ENCODE peak calls at places on chromosome 15, in five cellular contexts. D is H9, Y is H1, J is trophoblast cell, R is neuronal stem cell. S is an unnamed sample.

GRCh38 chr15:44780608-44781007 is 44.3 kb downstream of the TRIM69 start:
- DNase-seq in Y (no peak), R (no peak), D (no peak), J (no peak), S (no peak)

GRCh38 chr15:43896543-43896942 is 69.7 kb downstream of the WDR76 start:
- DNase-seq in R (no peak), J (no peak), Y (no peak), D (no peak), S (no peak)

GRCh38 chr15:24880663-24881062 is 74.1 kb upstream of the SNRPN start:
- DNase-seq in R (no peak), J (no peak), D (no peak), Y (no peak), S (no peak)

GRCh38 chr15:68658641-68659358 is 80.0 kb downstream of the CORO2B start:
- DNase-seq in D (no peak), J (no peak), R (no peak), Y (no peak), S (no peak)

GRCh38 chr15:56778761-56779160 is 45.5 kb upstream of the ZNF280D start:
- DNase-seq in D (no peak), Y (no peak), R (no peak), J (no peak), S (no peak)

GRCh38 chr15:78206326-78207109 is 27.8 kb downstream of the ACSBG1 start:
- DNase-seq in J (no peak), R (no peak), D (no peak), Y (no peak), S (no peak)

GRCh38 chr15:38130739-38131498 is 121.7 kb upstream of the SPRED1 start:
- DNase-seq in Y (no peak), D (no peak), R (no peak), J (peak), S (peak)

GRCh38 chr15:83282859-83283812 is 1.3 kb downstream of the BNC1 start:
- DNase-seq in R (no peak), J (peak), D (peak), Y (no peak), S (peak)

GRCh38 chr15:51368307-51368706 is 26.9 kb downstream of the GLDN start:
- DNase-seq in R (no peak), Y (no peak), J (no peak), D (no peak), S (no peak)

GRCh38 chr15:49101536-49101935 is 53.9 kb downstream of the COPS2 start:
- DNase-seq in J (peak), Y (no peak), D (no peak), R (no peak), S (peak)

GRCh38 chr15:29568840-29569532 is 253.3 kb downstream of the TJP1 start:
- DNase-seq in Y (no peak), R (no peak), J (peak), D (peak), S (no peak)

GRCh38 chr15:78088773-78089080 is 3.6 kb upstream of the SH2D7 start:
- DNase-seq in Y (no peak), R (no peak), D (no peak), J (no peak), S (no peak)

GRCh38 chr15:43441316-43441715 is 51.6 kb downstream of the TP53BP1 start:
- DNase-seq in Y (no peak), R (no peak), D (no peak), J (peak), S (peak)

GRCh38 chr15:51030649-51031316 is 63.9 kb downstream of the TNFAIP8L3 start:
- DNase-seq in D (no peak), J (no peak), R (no peak), Y (no peak), S (peak)

GRCh38 chr15:51131596-51132290 is 37.0 kb upstream of the TNFAIP8L3 start:
- DNase-seq in D (no peak), Y (no peak), J (no peak), R (no peak), S (no peak)

GRCh38 chr15:48898083-48898482 is 20.1 kb downstream of the EID1 start:
- DNase-seq in Y (no peak), D (no peak), J (no peak), R (no peak), S (no peak)

GRCh38 chr15:87492321-87492720 is 764.2 kb downstream of the NTRK3 start:
- DNase-seq in J (no peak), D (no peak), Y (no peak), R (no peak), S (peak)

GRCh38 chr15:73904026-73904815 is 22.0 kb upstream of the LOXL1 start:
- DNase-seq in R (no peak), D (no peak), Y (no peak), J (no peak), S (no peak)

DNA sequence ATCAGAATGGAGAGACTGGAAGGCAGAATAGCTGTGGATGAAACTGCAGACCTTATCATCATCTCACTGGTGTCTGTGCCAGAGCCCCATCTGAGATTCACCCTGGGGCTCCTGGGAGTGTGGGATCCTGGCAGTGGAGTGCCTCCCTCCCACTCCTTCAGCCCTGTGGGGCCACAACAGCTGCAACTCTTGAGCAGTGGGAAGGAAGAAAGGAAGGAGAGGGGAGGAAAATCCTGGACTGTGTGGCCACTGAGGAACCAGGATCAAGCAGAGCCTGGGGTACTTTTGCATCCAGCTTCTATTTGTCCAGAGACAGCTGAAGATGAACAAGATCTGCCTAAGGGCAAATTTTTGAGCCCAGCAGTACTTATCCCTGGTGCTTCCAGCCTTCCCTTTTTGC is 13.1 kb upstream of the ALDH1A2 start:
- DNase-seq in J (peak), D (no peak), R (no peak), Y (no peak), S (no peak)
- H2BK5ac ChIP-seq in J (peak), D (no peak), R (no peak), Y (no peak), S (no peak)

DNA sequence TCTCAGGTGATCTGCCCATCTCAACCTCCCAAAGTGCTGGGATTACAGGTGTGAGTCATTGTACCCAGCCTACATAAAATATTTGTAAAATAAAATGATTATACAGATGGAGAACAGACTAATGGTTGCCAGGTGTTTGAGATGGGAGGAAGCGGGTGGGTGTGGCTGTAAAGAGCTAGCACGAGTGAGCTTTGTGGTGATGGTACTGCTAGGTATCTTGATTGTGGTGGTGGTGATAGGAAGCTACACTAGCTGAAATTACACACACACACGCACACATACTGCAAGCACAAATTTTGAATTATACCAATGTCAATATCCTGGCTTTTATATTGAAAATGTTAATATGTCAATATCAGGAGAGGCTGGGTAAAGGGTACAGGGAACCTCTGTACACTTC is 5.4 kb downstream of the PGPEP1L start:
- DNase-seq in J (no peak), Y (no peak), R (no peak), D (no peak), S (no peak)
- H2AK5ac ChIP-seq in J (no peak), Y (no peak), R (no peak), D (no peak), S (no peak)

GRCh38 chr15:89021224-89021623 is 67.0 kb upstream of the ABHD2 start:
- DNase-seq in R (no peak), Y (no peak), D (no peak), J (no peak), S (no peak)
- H2BK12ac ChIP-seq in R (no peak), Y (no peak), D (no peak), J (no peak), S (no peak)

DNA sequence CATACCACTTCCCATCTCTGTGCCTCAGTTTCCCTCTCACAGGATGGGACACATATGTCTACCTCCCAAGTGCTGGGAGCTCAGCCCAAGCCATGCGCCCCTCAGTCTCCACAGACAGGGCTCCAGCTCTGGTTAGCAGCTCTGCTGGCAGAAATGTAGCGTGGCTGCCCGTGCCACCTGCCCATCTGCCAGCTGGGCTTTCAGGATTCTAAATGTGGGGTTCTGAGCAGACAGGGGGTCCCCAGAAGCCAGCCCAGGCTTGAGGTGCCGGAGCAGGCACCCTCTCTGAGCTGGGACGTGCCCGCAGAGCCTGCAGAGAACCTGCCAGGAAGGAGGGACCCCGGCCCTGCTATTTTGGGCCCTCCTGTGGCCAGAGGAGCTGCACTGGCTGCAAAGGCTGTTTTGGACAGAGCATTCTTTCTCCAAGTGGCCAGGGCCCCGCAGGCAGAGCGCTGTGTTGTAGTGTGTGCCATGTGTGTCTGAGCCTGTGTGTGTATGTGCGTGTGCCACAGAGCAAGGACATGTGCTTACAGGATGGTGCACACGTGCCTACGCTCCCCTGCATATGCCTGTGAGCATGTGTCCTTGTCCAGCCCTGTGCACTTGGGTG is 31.7 kb downstream of the PSTPIP1 start:
- DNase-seq in R (no peak), J (no peak), D (peak), Y (no peak), S (no peak)
- H2BK5ac ChIP-seq in R (no peak), J (no peak), D (no peak), Y (no peak), S (no peak)

GRCh38 chr15:40974921-40975320 is 21.6 kb downstream of the CHAC1 start:
- DNase-seq in J (peak), D (no peak), R (no peak), Y (no peak), S (no peak)
- H2AK5ac ChIP-seq in J (no peak), D (no peak), R (no peak), Y (no peak), S (no peak)

DNA sequence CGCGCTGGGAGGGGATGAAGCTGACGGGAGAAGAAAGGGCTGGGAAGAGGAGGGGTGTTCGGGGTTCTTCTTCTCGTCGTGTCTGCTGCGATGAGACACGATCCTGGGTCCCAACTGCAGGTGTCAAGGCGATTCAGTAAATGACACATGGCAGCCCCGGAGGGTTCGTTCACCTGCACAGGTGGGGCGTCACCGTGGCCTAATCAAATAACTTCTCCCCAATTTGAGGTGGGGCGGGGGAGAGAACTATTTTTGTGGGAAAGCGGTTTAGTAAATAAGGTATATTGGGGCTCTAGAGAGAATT is 561 bp upstream of the FAM81A start:
- DNase-seq in J (no peak), R (no peak), Y (no peak), D (no peak), S (no peak)
- H2BK12ac ChIP-seq in J (no peak), R (no peak), Y (no peak), D (no peak), S (no peak)

GRCh38 chr15:70473623-70474366 is 289.6 kb downstream of the UACA start:
- DNase-seq in D (no peak), R (no peak), J (no peak), Y (no peak), S (no peak)

GRCh38 chr15:70474682-70475438 is 288.5 kb downstream of the UACA start:
- DNase-seq in D (no peak), J (peak), Y (no peak), R (no peak), S (peak)

GRCh38 chr15:70475921-70476320 is 287.4 kb downstream of the UACA start:
- DNase-seq in R (no peak), J (no peak), Y (no peak), D (no peak), S (no peak)

GRCh38 chr15:70475439-70475781 is 287.9 kb downstream of the UACA start:
- DNase-seq in D (no peak), J (no peak), R (no peak), Y (no peak), S (no peak)

GRCh38 chr15:70474367-70474681 is 289.0 kb downstream of the UACA start:
- DNase-seq in D (no peak), Y (no peak), J (no peak), R (no peak), S (no peak)
- H2BK5ac ChIP-seq in D (no peak), Y (no peak), J (no peak), R (no peak), S (no peak)

DNA sequence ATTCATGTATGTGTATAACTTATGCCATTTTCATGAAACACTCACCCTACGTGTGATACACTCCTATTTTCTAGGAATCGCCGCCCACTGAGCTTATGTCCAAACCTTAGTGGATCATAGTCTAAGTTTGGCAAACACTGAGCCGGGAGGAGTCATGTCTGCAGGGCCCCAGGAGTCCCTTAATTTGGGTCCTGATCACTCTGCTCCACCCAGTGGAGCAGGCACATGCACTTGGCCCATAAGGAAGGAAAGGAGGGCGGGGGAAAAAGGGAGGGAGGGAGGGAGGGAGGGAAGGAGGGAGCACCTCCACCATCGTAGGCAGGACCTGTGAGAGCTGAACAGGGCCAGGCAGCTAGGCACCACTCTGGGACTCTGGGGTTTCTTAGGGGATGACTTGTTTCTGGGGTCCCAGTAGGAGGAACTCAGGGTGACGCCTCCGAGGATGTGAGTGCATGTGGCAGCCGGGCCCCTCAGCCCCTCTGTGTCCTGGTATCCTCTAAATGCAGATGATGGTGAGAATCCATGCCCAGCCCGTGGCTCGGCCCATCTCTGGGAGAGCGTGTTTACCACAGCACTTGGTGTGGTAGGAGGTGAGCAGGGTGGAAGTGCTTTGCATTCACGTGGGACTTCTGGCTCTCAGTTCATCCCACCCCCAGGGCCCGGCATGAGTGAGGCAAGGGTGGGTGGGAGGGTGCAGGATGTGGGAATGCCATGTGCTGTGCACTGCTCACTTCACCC is 109.4 kb downstream of the KLF13 start:
- DNase-seq in D (no peak), J (no peak), Y (no peak), R (no peak), S (no peak)
- H2AK5ac ChIP-seq in D (no peak), J (no peak), Y (no peak), R (no peak), S (no peak)